ENCODE peak calls at places on chromosomes 11 and 22, in ten cellular contexts. Q, Y, S, A, X, K, I, R, V and G are unnamed samples.

GRCh38 chr22:37488337-37489135 is 2.4 kb upstream of the MFNG start:
- DNase-seq in S (no peak), Q (no peak), X (no peak), A (no peak), I (no peak), K (no peak), V (no peak), R (no peak), Y (no peak), G (no peak)

GRCh38 chr22:35357883-35358621 is 22.8 kb upstream of the HMOX1 start:
- DNase-seq in R (no peak), S (no peak), Q (no peak), I (no peak), A (no peak), V (peak), K (peak), X (no peak), Y (no peak), G (no peak)

GRCh38 chr11:47216141-47216798 is 1.5 kb downstream of the DDB2 start:
- DNase-seq in I (no peak), Y (peak), X (no peak), V (peak), Q (no peak), A (peak), S (peak), R (peak), K (peak), G (no peak)

GRCh38 chr22:22133910-22134309 is 110.7 kb upstream of the VPREB1 start:
- DNase-seq in I (no peak), K (no peak), A (no peak), V (no peak), Q (no peak), S (no peak), Y (no peak), R (no peak), X (no peak), G (no peak)

GRCh38 chr11:23509023-23509422 is 648.7 kb upstream of the CCDC179 start:
- DNase-seq in A (no peak), I (no peak), S (no peak), Y (no peak), Q (no peak), K (peak), V (peak), X (no peak), R (no peak), G (no peak)

GRCh38 chr11:86550757-86551156 is 121.7 kb downstream of the ME3 start:
- DNase-seq in A (no peak), R (no peak), S (no peak), V (no peak), K (no peak), X (no peak), Y (no peak), I (no peak), Q (no peak), G (no peak)

GRCh38 chr22:33438273-33438672 is 380.1 kb upstream of the SYN3 start:
- DNase-seq in Q (no peak), V (peak), X (no peak), A (peak), K (peak), I (no peak), S (no peak), Y (no peak), R (no peak), G (no peak)

GRCh38 chr11:121575250-121575962 is 122.6 kb upstream of the SORL1-AS1 start:
- DNase-seq in R (peak), X (no peak), I (no peak), A (peak), Q (no peak), V (peak), S (no peak), Y (no peak), K (peak), G (no peak)

GRCh38 chr11:105144887-105145286 is 5.3 kb upstream of the CARD18 start:
- DNase-seq in K (peak), Q (no peak), A (no peak), Y (no peak), V (peak), S (no peak), X (no peak), I (no peak), R (no peak), G (no peak)

GRCh38 chr11:88367310-88367709 is 29.8 kb upstream of the CTSC start:
- DNase-seq in Q (no peak), X (no peak), R (no peak), K (no peak), Y (no peak), V (no peak), I (no peak), S (no peak), A (no peak), G (no peak)

GRCh38 chr22:37177221-37177620 is 10.8 kb downstream of the C1QTNF6 start:
- DNase-seq in R (peak), V (no peak), X (no peak), Y (no peak), I (no peak), A (no peak), K (no peak), Q (no peak), S (no peak), G (no peak)

GRCh38 chr11:99614353-99614752 is 593.6 kb downstream of the CNTN5 start:
- DNase-seq in R (no peak), X (no peak), S (no peak), K (no peak), I (peak), A (no peak), V (no peak), Q (no peak), Y (no peak), G (no peak)

GRCh38 chr11:62497132-62497915 is 49.3 kb downstream of the AHNAK start:
- DNase-seq in X (no peak), S (no peak), R (no peak), I (peak), V (peak), Y (no peak), Q (no peak), K (peak), A (peak), G (no peak)

GRCh38 chr22:20615021-20615420 is 107.6 kb downstream of the MED15 start:
- DNase-seq in R (no peak), I (no peak), X (no peak), V (no peak), A (no peak), K (no peak), S (no peak), Q (no peak), Y (no peak), G (no peak)

GRCh38 chr22:22877523-22878210 is 9.9 kb upstream of the IGLL5 start:
- DNase-seq in I (peak), K (peak), Q (peak), V (peak), Y (no peak), X (peak), R (peak), A (peak), S (peak), G (peak)

GRCh38 chr11:61752117-61752924 is at the start of gene MYRF:
- DNase-seq in Q (peak), V (peak), R (no peak), A (peak), X (peak), I (peak), S (peak), Y (peak), K (peak), G (no peak)

GRCh38 chr22:29205598-29206371 is at the start of gene EMID1:
- DNase-seq in K (peak), A (peak), X (no peak), Q (peak), R (peak), Y (peak), S (peak), I (peak), V (peak), G (no peak)

GRCh38 chr11:33258631-33259184 is 1.5 kb downstream of the HIPK3 start:
- DNase-seq in X (peak), V (no peak), R (no peak), K (peak), Q (no peak), Y (no peak), I (no peak), A (no peak), S (peak), G (no peak)

GRCh38 chr22:37951305-37951704 is 2.1 kb downstream of the C22orf23 start:
- DNase-seq in R (no peak), I (peak), K (peak), V (peak), A (peak), Q (no peak), S (no peak), Y (no peak), X (no peak), G (no peak)

GRCh38 chr22:27115816-27116256 is 458.4 kb downstream of the MIAT start:
- DNase-seq in Y (no peak), A (no peak), S (no peak), X (no peak), I (no peak), Q (no peak), K (peak), R (no peak), V (peak), G (no peak)

GRCh38 chr22:39576027-39576426 is 5.5 kb downstream of the CACNA1I start:
- DNase-seq in K (no peak), Y (no peak), R (no peak), S (no peak), A (no peak), I (no peak), V (no peak), X (no peak), Q (no peak), G (no peak)

GRCh38 chr11:47186076-47186936 is at the start of gene PACSIN3:
- DNase-seq in Q (peak), V (peak), K (peak), Y (peak), I (peak), R (peak), A (peak), X (peak), S (peak), G (no peak)

GRCh38 chr11:1075341-1075911 is 752 bp downstream of the MUC2 start:
- DNase-seq in Y (no peak), V (no peak), S (no peak), A (no peak), R (peak), Q (no peak), K (no peak), I (no peak), X (no peak), G (no peak)

GRCh38 chr11:47373876-47374820 is 4.2 kb downstream of the SPI1 start:
- DNase-seq in Q (peak), A (peak), S (peak), Y (peak), K (peak), R (peak), X (peak), I (peak), V (peak), G (peak)

GRCh38 chr11:77611921-77612320 is 22.2 kb downstream of the AQP11 start:
- DNase-seq in A (no peak), K (no peak), S (no peak), I (no peak), X (no peak), R (no peak), Y (no peak), V (no peak), Q (no peak), G (no peak)

GRCh38 chr11:119774180-119774763 is 45.3 kb upstream of the NECTIN1 start:
- DNase-seq in Y (no peak), I (peak), X (peak), S (peak), R (peak), K (peak), A (peak), Q (peak), V (peak), G (no peak)

DNA sequence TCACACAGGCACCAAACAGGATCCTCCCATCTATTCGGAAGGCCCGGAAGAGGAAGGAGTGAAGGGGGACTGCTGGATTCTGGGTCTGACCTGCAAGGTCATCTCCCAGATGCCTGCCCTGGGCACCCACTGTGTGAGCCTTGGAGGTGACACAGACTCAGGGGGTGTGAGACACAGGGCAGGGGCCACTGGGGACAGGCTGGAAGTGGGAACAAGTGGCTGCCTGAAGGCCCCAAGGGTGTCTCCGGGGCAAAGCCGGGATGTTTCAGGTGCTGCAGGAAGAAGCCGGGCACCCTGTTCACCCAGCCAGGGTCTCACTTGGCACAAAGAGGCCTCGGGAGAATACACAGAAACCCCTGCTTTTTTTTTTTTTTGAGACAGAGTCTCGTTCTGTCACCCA is 385.5 kb downstream of the CTTN start:
- DNase-seq in K (no peak), S (no peak), V (no peak), Y (no peak), R (no peak), X (no peak), Q (no peak), I (no peak), A (no peak), G (no peak)
- TF ChIP-seq CTCF in K (no peak), S (no peak), V (no peak), Y (no peak), R (no peak), X (no peak), Q (no peak), I (no peak), A (no peak), G (no peak)

GRCh38 chr11:117930208-117930570 is 987 bp upstream of the TMPRSS13 start:
- DNase-seq in X (no peak), Y (no peak), V (no peak), S (no peak), R (no peak), A (no peak), K (no peak), I (no peak), Q (no peak), G (no peak)

GRCh38 chr11:117929568-117930207 is 486 bp upstream of the TMPRSS13 start:
- DNase-seq in S (no peak), R (peak), K (no peak), Q (no peak), V (no peak), A (no peak), Y (no peak), I (no peak), X (no peak), G (no peak)

GRCh38 chr11:117927926-117928325 is 1.3 kb downstream of the TMPRSS13 start:
- DNase-seq in I (no peak), X (no peak), Q (no peak), V (no peak), R (peak), Y (no peak), K (no peak), S (no peak), A (no peak), G (no peak)

GRCh38 chr11:117930668-117931330 is 1.6 kb upstream of the TMPRSS13 start:
- DNase-seq in I (no peak), V (no peak), R (peak), A (no peak), X (no peak), K (no peak), S (no peak), Q (no peak), Y (no peak), G (no peak)

DNA sequence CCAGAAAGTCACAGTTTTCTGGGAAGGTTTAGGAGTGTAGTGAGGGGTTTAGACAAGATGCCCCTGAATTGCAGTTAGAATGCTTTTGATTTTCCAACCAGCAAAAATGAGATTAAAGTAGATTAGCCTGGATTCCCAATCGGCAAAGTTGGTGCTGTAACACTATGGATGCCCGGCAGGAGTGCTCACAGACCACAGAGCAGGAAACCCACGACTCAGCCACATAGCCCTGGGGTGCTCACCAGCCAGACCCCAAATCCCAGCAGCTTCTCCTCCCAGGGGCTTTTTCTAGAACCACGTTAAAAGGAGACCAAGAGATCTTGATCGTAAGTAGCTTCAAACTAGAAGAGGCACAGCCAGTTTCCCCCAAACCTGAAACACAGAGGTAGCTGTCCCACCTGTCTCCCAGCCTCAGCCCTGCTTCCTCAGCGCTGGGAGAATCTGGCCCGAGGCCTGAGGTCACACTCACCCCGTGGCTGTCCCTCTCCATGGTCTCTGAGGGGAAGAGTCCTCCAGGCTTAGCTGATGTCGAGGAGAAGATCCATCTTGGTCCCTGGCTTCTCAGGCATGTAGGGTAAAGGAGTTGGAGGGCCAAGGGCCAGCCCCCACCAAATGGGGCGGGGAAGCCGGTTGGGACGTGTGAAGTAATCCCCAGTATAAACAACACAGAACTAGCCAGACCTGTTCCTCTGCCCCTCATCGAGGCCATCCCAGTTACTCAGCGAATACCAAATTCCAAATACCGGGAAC is at the start of gene TMPRSS13:
- DNase-seq in K (no peak), V (no peak), S (no peak), Q (no peak), I (peak), Y (no peak), X (no peak), A (no peak), R (peak), G (no peak)
- TF ChIP-seq CTCF in K (no peak), V (no peak), S (no peak), Q (no peak), I (no peak), Y (no peak), X (no peak), A (no peak), R (no peak), G (no peak)

GRCh38 chr11:5891216-5891800 is 1.7 kb upstream of the OR52E5 start:
- DNase-seq in X (no peak), V (peak), Q (no peak), A (peak), R (no peak), Y (peak), I (peak), S (peak), K (peak), G (no peak)
- TF ChIP-seq CTCF in X (peak), V (peak), Q (peak), A (no peak), R (no peak), Y (peak), I (peak), S (peak), K (peak), G (peak)

DNA sequence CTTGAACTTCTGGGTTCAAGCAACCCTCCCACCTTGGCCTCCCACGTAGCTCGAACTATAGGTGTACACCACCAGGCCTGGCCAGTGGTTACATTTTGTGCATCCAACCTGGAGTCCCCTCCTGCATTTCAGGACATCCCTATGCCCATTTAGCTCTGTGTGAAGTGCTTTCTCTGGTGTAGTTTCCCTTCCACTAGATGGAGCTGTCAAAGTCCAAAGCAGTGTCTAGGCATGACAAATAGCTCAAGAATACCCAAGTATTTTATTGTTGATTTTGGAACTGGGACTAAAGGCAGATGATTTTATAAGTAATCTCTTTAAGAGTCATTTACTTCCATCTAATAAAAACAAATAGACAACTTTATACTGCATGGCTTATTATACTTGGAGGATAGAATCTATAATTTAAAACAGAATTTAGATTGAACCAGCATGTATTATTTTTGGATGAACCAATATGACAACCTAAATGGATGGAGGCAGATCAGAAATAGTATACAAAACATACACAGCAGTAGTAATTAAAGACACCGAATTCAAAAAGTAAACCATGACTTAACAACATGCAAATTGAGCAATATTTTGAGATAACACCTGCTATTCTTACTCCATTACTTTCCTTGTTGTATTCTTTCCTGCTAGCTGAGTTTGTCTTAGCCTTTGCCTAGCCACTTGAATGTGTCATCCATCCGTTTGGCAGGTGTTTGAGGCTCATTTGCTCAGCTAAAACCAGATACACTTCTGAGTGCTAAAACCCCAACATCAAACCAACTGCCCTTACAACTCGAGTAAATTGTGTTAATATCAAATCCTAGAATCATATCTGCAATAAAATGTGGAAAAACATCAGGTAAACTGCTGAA is 37.7 kb downstream of the EIF4ENIF1 start:
- DNase-seq in I (peak), Q (peak), A (peak), R (no peak), S (peak), K (peak), Y (peak), X (no peak), V (peak), G (no peak)
- TF ChIP-seq CTCF in I (peak), Q (no peak), A (peak), R (peak), S (peak), K (peak), Y (peak), X (peak), V (peak), G (peak)

DNA sequence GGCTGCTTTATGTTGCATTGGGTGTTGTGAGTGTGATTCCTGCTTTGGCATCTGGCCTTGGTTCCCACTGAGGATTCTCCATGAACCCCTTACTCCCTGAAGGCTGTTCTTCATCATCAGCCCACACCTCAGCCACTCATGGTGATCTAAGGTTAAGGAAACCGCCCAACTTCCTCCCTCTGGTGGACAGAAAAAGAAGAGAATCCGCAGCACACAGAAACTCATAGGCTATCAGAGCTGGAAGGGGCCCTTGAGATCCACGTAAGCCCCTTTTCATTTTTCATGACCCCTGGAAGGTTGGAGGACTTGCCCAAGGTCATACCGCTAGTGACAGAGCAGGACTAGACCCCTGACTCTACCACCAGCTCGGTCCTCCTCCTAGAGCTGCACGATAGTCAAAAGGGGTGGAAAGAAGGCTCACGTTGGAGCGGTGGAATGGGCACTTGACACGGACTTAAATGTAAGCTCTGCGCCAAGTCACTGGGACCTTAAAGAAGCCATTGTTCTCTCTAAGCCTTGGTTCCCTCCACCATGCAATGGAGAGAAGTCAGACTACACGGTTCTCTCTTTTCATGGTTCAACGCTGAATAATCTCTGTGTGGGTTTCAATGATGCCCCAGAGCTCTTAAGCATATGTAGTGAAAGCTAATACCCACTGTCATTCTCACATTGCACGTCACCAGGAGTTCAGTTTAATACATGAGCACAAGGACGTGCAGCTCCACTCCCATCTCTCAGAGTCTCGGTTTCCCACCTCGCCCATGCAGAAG is 83.6 kb upstream of the CRTAM start:
- DNase-seq in I (peak), V (no peak), K (no peak), Y (peak), X (no peak), Q (peak), A (peak), S (peak), R (no peak), G (no peak)
- TF ChIP-seq CTCF in I (peak), V (peak), K (peak), Y (peak), X (peak), Q (peak), A (peak), S (peak), R (peak), G (no peak)

DNA sequence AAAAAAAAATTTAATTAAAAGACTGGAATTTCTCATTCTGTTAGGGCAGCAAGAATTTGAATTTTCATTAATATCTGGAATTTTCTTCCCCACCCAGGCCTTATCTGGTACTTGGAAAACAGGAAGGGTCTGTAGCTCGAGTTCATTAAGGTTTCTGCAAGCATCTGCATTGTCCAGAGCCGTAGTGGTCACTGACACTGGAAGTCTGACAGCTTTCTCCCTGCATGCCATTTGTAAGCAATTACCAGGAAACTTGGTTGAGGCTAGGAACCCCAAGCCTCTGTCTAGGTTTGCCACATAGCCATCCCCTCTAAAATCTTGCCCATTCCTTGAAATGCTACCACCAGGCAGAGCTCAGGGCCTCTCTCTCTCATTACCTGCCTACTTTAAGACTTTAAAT is 5.4 kb upstream of the PGM2L1 start:
- DNase-seq in X (no peak), A (no peak), Q (no peak), Y (no peak), I (no peak), S (no peak), V (no peak), R (no peak), K (no peak), G (no peak)
- TF ChIP-seq CTCF in X (no peak), A (no peak), Q (no peak), Y (no peak), I (no peak), S (no peak), V (no peak), R (no peak), K (no peak), G (no peak)